ENCODE peak calls at places on chromosome X, in four cellular contexts. O, V, M and E are unnamed samples.

GRCh38 chrX:154516655-154517100 is 646 bp upstream of the FAM3A start:
- DNase-seq in O (no peak), V (no peak), M (no peak), E (no peak)

GRCh38 chrX:538311-538710 is 92.3 kb upstream of the SHOX start:
- DNase-seq in V (no peak), O (no peak), M (no peak), E (no peak)

GRCh38 chrX:154021131-154021611 is 1.5 kb upstream of the IRAK1 start:
- DNase-seq in V (no peak), O (no peak), M (no peak), E (no peak)

GRCh38 chrX:40420899-40421729 is 159.7 kb upstream of the ATP6AP2 start:
- DNase-seq in M (no peak), O (no peak), V (no peak), E (no peak)

GRCh38 chrX:150080497-150080896 is 142.2 kb upstream of the EOLA2 start:
- DNase-seq in M (no peak), O (no peak), V (no peak), E (no peak)

GRCh38 chrX:17057209-17057608 is 110.8 kb downstream of the REPS2 start:
- DNase-seq in M (no peak), V (no peak), O (no peak), E (no peak)

GRCh38 chrX:44462851-44463250 is 79.8 kb downstream of the FUNDC1 start:
- DNase-seq in V (no peak), O (peak; percentile 2), M (no peak), E (no peak)

GRCh38 chrX:86579777-86580176 is 431.5 kb downstream of the DACH2 start:
- DNase-seq in M (no peak), V (no peak), O (no peak), E (no peak)

GRCh38 chrX:131725001-131725654 is 181.3 kb downstream of the OR13H1 start:
- DNase-seq in M (no peak), V (no peak), O (no peak), E (no peak)

GRCh38 chrX:40176979-40177430 is 79.2 kb upstream of the BCOR start:
- DNase-seq in O (no peak), V (no peak), M (no peak), E (no peak)

GRCh38 chrX:104566921-104567501 is 1.0 kb downstream of the IL1RAPL2 start:
- DNase-seq in V (no peak), O (no peak), M (no peak), E (no peak)

GRCh38 chrX:145041486-145041885 is 205.8 kb upstream of the SPANXN1 start:
- DNase-seq in V (no peak), M (no peak), O (no peak), E (no peak)

GRCh38 chrX:66043584-66043983 is 3.7 kb upstream of the VSIG4 start:
- DNase-seq in M (no peak), V (no peak), O (no peak), E (no peak)

GRCh38 chrX:130245441-130245840 is 23.3 kb downstream of the ZNF280C start:
- DNase-seq in M (no peak), V (no peak), O (no peak), E (no peak)

GRCh38 chrX:13694359-13694758 is 5.4 kb downstream of the RAB9A start:
- DNase-seq in M (no peak), O (no peak), V (no peak), E (no peak)

GRCh38 chrX:30302957-30303356 is 6.2 kb downstream of the NR0B1 start:
- DNase-seq in O (no peak), V (no peak), M (no peak), E (no peak)

GRCh38 chrX:153400146-153401132 is 711 bp downstream of the PNMA6E start:
- DNase-seq in V (no peak), M (peak; percentile 29), O (no peak), E (peak; percentile 29)

GRCh38 chrX:28498658-28499057 is 88.6 kb upstream of the IL1RAPL1 start:
- DNase-seq in O (no peak), V (no peak), M (no peak), E (no peak)

GRCh38 chrX:140525448-140525847 is 20.6 kb upstream of the SOX3 start:
- DNase-seq in M (no peak), V (no peak), O (no peak), E (no peak)

GRCh38 chrX:104987063-104987462 is 233.4 kb downstream of the TEX13A start:
- DNase-seq in M (no peak), V (no peak), O (no peak), E (no peak)

GRCh38 chrX:149682031-149682430 is 29.8 kb upstream of the MAGEA11 start:
- DNase-seq in O (no peak), M (no peak), V (no peak), E (no peak)

GRCh38 chrX:1661048-1661921 is 46.4 kb downstream of the ASMT start:
- DNase-seq in M (peak; percentile 42), V (no peak), O (peak; percentile 14), E (peak; percentile 61)

GRCh38 chrX:115367956-115368355 is 78.4 kb downstream of the LUZP4 start:
- DNase-seq in M (no peak), V (no peak), O (no peak), E (no peak)

GRCh38 chrX:97039363-97040029 is 155.8 kb downstream of the RPA4 start:
- DNase-seq in V (no peak), O (no peak), M (no peak), E (no peak)

GRCh38 chrX:4850312-4850711 is 1136.9 kb upstream of the PRKX start:
- DNase-seq in O (no peak), V (no peak), M (no peak), E (no peak)

GRCh38 chrX:48721916-48722315 is 25.4 kb downstream of the SUV39H1 start:
- DNase-seq in M (no peak), O (no peak), V (no peak), E (no peak)

GRCh38 chrX:78513996-78514745 is 145.0 kb downstream of the RTL3 start:
- DNase-seq in V (no peak), M (no peak), O (no peak), E (no peak)

DNA sequence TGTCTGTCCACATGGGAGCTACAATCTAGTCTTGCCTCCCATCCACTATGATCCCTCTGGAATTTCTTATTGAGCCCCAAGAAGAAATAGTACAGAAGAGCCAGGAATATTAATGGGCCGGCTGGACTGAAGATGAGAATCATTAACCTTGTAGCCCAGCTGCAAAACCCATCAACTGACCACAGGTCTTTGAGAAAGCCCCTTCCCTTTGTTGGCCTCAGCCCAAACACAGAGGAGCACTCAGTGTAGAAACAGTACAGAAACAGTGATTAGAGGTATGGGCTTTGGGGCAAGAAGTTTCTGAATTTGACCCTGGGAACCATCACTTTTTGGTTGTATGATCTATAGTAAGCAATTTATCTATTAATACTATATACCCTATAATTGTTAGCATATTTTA is 76.8 kb upstream of the RAB40AL start:
- DNase-seq in M (no peak), O (no peak), V (no peak), E (no peak)
- TF ChIP-seq CTCF in M (no peak), O (no peak), V (no peak), E (no peak)

DNA sequence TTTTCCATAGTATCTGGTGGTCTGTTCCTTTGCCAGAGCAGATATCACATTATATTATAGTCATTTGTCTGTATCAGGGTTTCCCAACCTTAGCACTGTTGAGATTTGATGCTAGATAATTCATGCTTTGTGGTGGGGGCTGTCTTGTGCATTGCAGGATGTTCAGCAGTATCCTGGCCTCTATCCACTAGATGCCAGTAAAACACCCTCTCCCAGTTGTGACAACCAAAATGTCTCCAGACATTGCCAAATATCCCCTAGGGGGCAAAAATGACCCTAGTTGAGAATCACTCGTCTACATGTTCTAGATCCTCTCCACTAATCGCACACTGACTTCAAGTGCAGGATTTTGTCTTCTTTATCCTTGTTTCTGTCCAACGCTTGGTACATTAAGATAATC is 160.8 kb downstream of the FANCB start:
- DNase-seq in M (no peak), O (no peak), V (no peak), E (no peak)
- TF ChIP-seq CTCF in M (no peak), O (no peak), V (no peak), E (no peak)

DNA sequence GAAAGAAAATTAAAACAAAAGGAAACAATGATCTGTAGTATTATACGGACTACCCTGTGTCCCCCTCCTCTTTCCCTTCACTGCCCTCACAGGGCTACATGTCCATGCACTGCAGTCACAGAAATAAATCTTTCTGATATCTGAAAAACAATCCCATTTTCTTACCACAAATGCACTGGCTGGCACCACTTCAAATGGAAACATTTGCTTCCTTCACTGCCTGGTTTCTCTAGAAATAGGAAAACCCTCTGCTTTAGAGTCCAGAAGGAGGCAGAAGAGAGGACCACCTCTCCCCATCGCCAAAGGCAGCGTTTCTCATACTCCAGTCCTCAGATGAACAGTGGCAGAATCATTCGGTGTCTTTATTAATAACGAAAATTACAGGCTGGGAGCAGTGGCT is 98.2 kb downstream of the GRIA3 start:
- DNase-seq in V (no peak), M (no peak), O (no peak), E (no peak)
- TF ChIP-seq CTCF in V (no peak), M (no peak), O (no peak), E (no peak)

DNA sequence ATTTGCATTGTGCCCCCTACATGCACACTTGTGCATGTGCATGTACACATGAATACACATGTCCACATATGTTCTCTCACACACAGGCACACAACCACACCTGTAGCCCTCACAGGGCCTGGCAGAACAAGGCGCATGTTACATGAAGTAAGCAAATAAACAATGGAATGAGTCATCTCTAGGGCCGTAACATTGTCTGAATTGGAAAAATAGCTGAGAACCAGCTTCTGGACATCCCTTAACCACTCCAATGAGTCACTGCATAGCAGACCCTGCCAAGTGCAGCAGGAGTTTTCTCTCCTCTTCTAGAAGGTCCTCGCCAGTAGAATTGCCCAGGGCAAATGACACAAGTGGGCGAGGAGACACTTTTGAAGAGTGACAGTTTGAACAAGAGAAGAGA is 66.1 kb downstream of the MAGEA10 start:
- DNase-seq in V (no peak), M (no peak), O (no peak), E (no peak)
- TF ChIP-seq CTCF in V (no peak), M (no peak), O (no peak), E (no peak)

GRCh38 chrX:10326578-10326977 is 169.8 kb downstream of the CLCN4 start:
- DNase-seq in O (peak; percentile 3), M (no peak), V (no peak), E (no peak)
- TF ChIP-seq CTCF in O (no peak), M (no peak), V (no peak), E (no peak)

GRCh38 chrX:71909956-71910355 is 689 bp upstream of the NHSL2 start:
- DNase-seq in V (no peak), M (no peak), O (no peak), E (no peak)
- TF ChIP-seq CTCF in V (peak; percentile 32), M (no peak), O (no peak), E (no peak)

GRCh38 chrX:24173115-24173847 is 23.8 kb downstream of the ZFX start:
- DNase-seq in V (no peak), M (no peak), O (no peak), E (no peak)
- TF ChIP-seq CTCF in V (no peak), M (no peak), O (no peak), E (no peak)

DNA sequence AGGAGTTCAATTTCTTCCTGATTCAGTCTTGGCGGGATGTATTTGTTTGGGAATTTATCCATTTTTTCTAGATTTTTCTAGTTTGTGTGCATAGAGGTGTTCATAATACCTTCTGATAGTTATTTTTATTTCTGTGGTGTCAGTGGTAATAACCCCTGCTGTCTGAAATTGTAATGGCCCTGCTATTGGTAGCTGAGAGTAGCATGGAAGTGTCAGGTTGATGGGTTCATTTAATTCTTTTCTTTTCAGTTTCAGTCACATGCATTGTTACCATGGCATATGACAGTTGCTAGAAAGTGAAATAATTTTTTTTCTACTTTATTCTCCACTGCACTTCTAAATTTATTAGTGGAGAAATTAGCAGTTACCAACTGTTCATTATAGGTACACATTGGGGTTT is 20.7 kb downstream of the AR start:
- DNase-seq in O (no peak), V (no peak), M (no peak), E (no peak)
- TF ChIP-seq CTCF in O (no peak), V (no peak), M (no peak), E (no peak)

GRCh38 chrX:72255445-72255844 is 16.6 kb upstream of the ERCC6L start:
- DNase-seq in O (no peak), V (peak; percentile 16), M (no peak), E (no peak)
- TF ChIP-seq CTCF in O (no peak), V (no peak), M (no peak), E (no peak)